ENCODE peak calls at places on chromosome 11, in nine cellular contexts. T is AG10803, N is BE2C, P is foreskin fibroblast, M is tibial nerve, B is neural progenitor cell, I is left ventricle myocardium inferior, S is astrocyte of the cerebellum, W is adrenal gland. Y is an unnamed sample.

GRCh38 chr11:1760351-1761109 is 3.2 kb downstream of the CTSD start:
- DNase-seq in T (peak), M (peak), W (peak), B (no peak), S (no peak), P (peak), N (no peak), I (peak), Y (no peak)

GRCh38 chr11:1667906-1668305 is 29.1 kb upstream of the KRTAP5-6 start:
- DNase-seq in I (no peak), T (no peak), S (no peak), N (no peak), P (no peak), W (peak), M (no peak), B (no peak), Y (no peak)

GRCh38 chr11:128520206-128520885 is 67.0 kb downstream of the ETS1 start:
- DNase-seq in T (no peak), S (no peak), W (no peak), B (no peak), I (no peak), N (no peak), M (no peak), P (no peak), Y (no peak)

GRCh38 chr11:70046089-70046488 is 32.0 kb upstream of the ANO1 start:
- DNase-seq in I (no peak), M (no peak), N (no peak), S (no peak), P (no peak), W (no peak), T (no peak), B (no peak), Y (no peak)

GRCh38 chr11:130624946-130625345 is 176.5 kb downstream of the ADAMTS15 start:
- DNase-seq in M (no peak), P (no peak), T (no peak), B (no peak), N (no peak), S (peak), W (no peak), I (no peak), Y (no peak)

GRCh38 chr11:134374171-134374570 is 37.9 kb downstream of the B3GAT1 start:
- DNase-seq in M (no peak), N (no peak), T (no peak), I (no peak), S (no peak), P (no peak), B (no peak), W (no peak), Y (no peak)

GRCh38 chr11:646214-646613 is 9.1 kb downstream of the DRD4 start:
- DNase-seq in B (no peak), N (no peak), P (no peak), I (no peak), W (no peak), S (no peak), T (no peak), M (no peak), Y (no peak)

GRCh38 chr11:58391879-58392278 is 14.8 kb downstream of the OR5B3 start:
- DNase-seq in M (no peak), N (no peak), P (peak), I (no peak), W (no peak), T (peak), S (no peak), B (no peak), Y (no peak)

GRCh38 chr11:70482529-70482917 is 84.2 kb downstream of the CTTN start:
- DNase-seq in T (no peak), P (no peak), B (no peak), N (no peak), W (no peak), S (no peak), I (peak), M (no peak), Y (no peak)

DNA sequence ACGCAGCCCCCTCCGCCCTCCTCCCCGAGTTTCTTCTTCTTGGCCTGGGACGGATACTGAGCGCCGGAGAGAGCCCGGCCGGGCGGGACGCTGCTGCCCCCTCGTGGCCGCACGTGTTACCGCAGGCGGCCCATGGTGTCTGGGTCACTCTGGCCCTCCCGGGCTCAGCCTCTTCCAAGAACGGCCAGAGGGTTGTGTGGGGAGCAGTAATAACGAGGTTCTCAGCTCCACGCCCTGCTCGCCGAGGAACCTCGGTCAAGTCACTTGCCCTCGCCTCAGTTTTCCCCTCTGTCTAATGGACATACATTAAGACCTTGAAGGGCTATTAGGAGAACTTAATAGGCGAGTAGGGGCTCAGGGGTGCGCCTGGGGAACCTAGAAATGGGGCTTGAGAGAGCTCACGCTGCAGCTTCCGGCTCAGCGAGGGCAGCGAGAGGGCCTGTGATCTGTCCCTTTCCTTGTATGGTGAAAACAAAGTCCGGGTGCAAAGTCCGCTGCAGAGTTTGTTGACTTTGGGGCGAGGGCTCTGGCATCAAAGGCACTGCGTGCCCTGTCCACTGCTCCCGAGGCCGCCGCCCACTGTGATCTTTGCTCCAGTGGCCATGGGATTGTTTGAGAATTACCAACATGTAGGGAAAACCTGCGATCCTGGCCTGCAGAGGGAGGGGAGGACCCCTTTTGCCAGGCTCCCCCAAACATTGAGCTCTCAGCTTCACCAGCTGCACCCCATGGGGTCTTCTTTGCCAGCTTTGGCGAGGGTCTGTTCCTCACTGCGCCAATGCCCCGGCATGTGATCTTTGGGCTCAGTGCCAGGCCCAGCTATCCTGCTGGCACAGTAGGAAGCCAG is 14.4 kb upstream of the LRP5 start:
- DNase-seq in P (peak), W (peak), T (peak), B (peak), N (peak), S (peak), I (peak), M (peak), Y (no peak)
- H3K4me3 ChIP-seq in P (no peak), W (no peak), T (peak), B (no peak), N (no peak), S (no peak), I (peak), M (no peak), Y (no peak)

GRCh38 chr11:121089566-121089965 is 11.5 kb upstream of the TECTA start:
- DNase-seq in S (no peak), I (no peak), W (no peak), N (no peak), B (no peak), T (no peak), P (no peak), M (no peak), Y (no peak)

GRCh38 chr11:121082670-121083069 is 18.4 kb upstream of the TECTA start:
- DNase-seq in I (no peak), S (no peak), W (no peak), P (peak), B (peak), T (peak), N (no peak), M (no peak), Y (no peak)

GRCh38 chr11:121090145-121090721 is 10.8 kb upstream of the TECTA start:
- DNase-seq in W (no peak), I (no peak), N (peak), T (no peak), P (no peak), B (no peak), S (no peak), M (no peak), Y (no peak)

GRCh38 chr11:121082219-121082618 is 18.8 kb upstream of the TECTA start:
- DNase-seq in M (no peak), N (no peak), T (no peak), S (no peak), I (no peak), B (no peak), W (no peak), P (no peak), Y (no peak)

DNA sequence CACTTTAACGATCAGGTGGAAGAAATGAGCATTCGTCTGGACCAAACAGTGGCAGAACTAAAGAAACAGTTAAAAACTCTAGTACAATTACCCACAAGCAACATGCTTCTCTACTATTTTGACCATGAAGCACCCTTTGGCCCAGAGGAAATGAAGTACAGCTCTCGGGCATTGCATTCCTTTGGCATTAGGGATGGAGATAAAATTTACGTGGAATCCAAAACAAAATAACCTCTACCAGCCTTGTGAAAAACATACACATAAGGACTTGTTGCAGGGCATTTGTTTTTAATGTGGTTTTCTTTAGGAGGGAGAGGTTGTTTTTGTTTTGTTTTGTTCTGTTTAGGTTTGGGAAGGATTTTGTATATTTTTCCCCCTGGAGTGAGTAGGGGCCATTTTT is 14.2 kb upstream of the TECTA start:
- DNase-seq in I (no peak), N (no peak), M (no peak), W (no peak), S (no peak), B (no peak), P (peak), T (peak), Y (no peak)
- H3K4me3 ChIP-seq in I (no peak), N (no peak), M (no peak), W (no peak), S (no peak), B (no peak), P (no peak), T (no peak), Y (no peak)

DNA sequence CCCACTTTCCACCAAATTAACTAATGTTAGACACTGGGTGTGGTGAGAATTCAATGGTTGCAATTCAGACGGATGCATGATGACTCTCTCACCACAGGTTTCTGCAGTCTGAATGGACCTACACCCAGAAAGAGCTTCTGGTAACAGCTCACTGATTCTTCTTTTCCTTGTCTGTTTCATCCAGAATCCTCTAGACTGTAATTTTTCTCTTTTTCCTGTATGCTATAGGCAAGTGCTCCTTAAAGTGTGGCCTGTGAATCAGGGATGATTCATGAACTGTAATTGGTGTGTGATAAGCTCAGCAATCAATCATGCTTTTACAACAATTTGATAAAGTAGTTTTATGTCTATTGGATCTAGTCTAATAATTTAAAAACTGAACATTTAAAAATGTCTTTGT is 18.0 kb downstream of the MMP10 start:
- DNase-seq in B (peak), S (no peak), T (peak), I (no peak), M (no peak), P (peak), W (no peak), N (no peak), Y (peak)
- H3K4me3 ChIP-seq in B (no peak), S (no peak), T (no peak), I (no peak), M (no peak), P (no peak), W (no peak), N (no peak), Y (no peak)

GRCh38 chr11:88301478-88302140 is 35.9 kb downstream of the CTSC start:
- DNase-seq in I (no peak), N (no peak), S (no peak), T (peak), B (no peak), M (no peak), P (peak), W (no peak), Y (no peak)

GRCh38 chr11:88303037-88303436 is 34.5 kb downstream of the CTSC start:
- DNase-seq in W (no peak), B (no peak), N (no peak), I (no peak), T (no peak), M (no peak), S (no peak), P (no peak), Y (no peak)

GRCh38 chr11:88297320-88298263 is 39.9 kb downstream of the CTSC start:
- DNase-seq in I (no peak), B (no peak), M (no peak), S (peak), W (no peak), T (no peak), P (no peak), N (no peak), Y (no peak)

GRCh38 chr11:88304352-88304751 is 33.2 kb downstream of the CTSC start:
- DNase-seq in M (no peak), I (no peak), S (no peak), P (no peak), W (no peak), N (no peak), T (no peak), B (no peak), Y (no peak)

GRCh38 chr11:88300888-88301477 is 36.6 kb downstream of the CTSC start:
- DNase-seq in N (no peak), I (no peak), W (no peak), T (no peak), S (no peak), M (no peak), B (peak), P (no peak), Y (no peak)
- H3K4me3 ChIP-seq in N (no peak), I (no peak), W (no peak), T (no peak), S (no peak), M (no peak), B (no peak), P (no peak), Y (no peak)

GRCh38 chr11:73405146-73405510 is 28.9 kb downstream of the RELT start:
- DNase-seq in T (no peak), P (no peak), S (no peak), N (no peak), I (no peak), B (no peak), M (no peak), W (no peak), Y (no peak)
- H3K4me3 ChIP-seq in T (no peak), P (no peak), S (no peak), N (no peak), I (no peak), B (no peak), M (no peak), W (no peak), Y (no peak)

DNA sequence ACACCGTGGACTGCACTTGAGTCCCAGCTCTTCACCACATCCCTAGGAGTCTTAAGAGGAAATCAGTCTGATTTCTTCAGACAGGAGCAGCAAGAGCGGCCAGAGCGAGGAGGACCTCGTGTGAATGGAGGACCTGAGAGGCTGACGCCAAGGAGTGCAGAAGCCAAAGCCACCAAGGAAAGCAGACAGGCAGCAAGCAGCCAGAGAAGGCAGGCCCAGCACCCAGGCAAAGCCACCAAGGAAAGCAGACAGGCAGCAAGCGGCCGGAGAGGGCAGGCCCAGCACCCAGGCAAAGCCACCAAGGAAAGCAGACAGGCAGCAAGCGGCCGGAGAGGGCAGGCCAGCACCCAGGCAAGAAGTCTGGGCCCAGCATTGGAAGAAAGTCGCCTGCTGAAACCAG is 11.8 kb downstream of the CYB561A3 start:
- DNase-seq in T (no peak), S (no peak), W (no peak), B (no peak), N (no peak), I (no peak), M (no peak), P (no peak), Y (no peak)
- H3K4me3 ChIP-seq in T (no peak), S (no peak), W (no peak), B (no peak), N (no peak), I (no peak), M (no peak), P (no peak), Y (no peak)

GRCh38 chr11:118645066-118645715 is 34.3 kb downstream of the TREH start:
- DNase-seq in M (no peak), I (no peak), P (no peak), N (no peak), W (no peak), T (no peak), B (no peak), S (no peak), Y (no peak)

GRCh38 chr11:118643995-118644345 is 35.5 kb downstream of the TREH start:
- DNase-seq in I (no peak), P (no peak), M (no peak), W (no peak), T (no peak), N (no peak), B (no peak), S (no peak), Y (no peak)

GRCh38 chr11:118648291-118648690 is 31.2 kb downstream of the TREH start:
- DNase-seq in I (no peak), N (no peak), T (no peak), B (no peak), S (no peak), M (no peak), W (no peak), P (no peak), Y (no peak)

GRCh38 chr11:118644496-118644895 is 35.0 kb downstream of the TREH start:
- DNase-seq in S (no peak), B (no peak), T (no peak), W (no peak), N (no peak), M (no peak), P (no peak), I (no peak), Y (no peak)

GRCh38 chr11:118646393-118646792 is 33.1 kb downstream of the TREH start:
- DNase-seq in B (no peak), S (no peak), W (no peak), P (no peak), N (no peak), M (no peak), I (no peak), T (no peak), Y (no peak)
- H3K4me3 ChIP-seq in B (no peak), S (no peak), W (no peak), P (no peak), N (no peak), M (no peak), I (no peak), T (no peak), Y (no peak)

DNA sequence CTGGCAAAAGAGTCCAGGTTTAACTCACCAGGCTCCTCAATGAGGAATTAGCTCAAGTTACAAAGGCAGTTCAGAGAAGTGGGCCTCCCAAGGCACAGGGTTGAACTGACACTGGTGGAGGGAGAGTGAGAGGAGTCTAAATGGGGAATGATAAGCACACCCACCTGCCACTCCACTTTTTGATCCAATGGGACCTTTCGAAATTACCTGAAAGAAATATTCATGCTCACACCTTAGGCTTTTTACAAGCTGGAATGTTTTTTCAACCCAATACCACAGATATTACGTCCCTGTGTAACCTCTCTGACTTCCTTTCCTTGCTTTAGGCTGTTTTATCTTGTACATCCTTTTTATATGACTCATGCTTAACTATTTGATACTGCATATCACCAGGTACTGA is 642.7 kb upstream of the TENM4 start:
- DNase-seq in N (no peak), T (no peak), M (no peak), I (no peak), P (no peak), W (no peak), S (no peak), B (no peak), Y (peak)
- H3K4me3 ChIP-seq in N (no peak), T (no peak), M (no peak), I (no peak), P (no peak), W (no peak), S (no peak), B (no peak), Y (no peak)

GRCh38 chr11:118320515-118320914 is 16.0 kb downstream of the CD3E start:
- DNase-seq in S (no peak), T (no peak), W (no peak), M (no peak), P (no peak), N (no peak), I (no peak), B (no peak), Y (no peak)

GRCh38 chr11:118318112-118319030 is 13.8 kb downstream of the CD3E start:
- DNase-seq in M (no peak), W (no peak), I (no peak), P (no peak), B (no peak), N (no peak), T (no peak), S (no peak), Y (no peak)

GRCh38 chr11:118321386-118322082 is 17.0 kb downstream of the CD3E start:
- DNase-seq in P (no peak), T (no peak), B (no peak), N (no peak), I (no peak), M (no peak), W (no peak), S (no peak), Y (no peak)

GRCh38 chr11:118322721-118323120 is 18.2 kb downstream of the CD3E start:
- DNase-seq in S (no peak), T (no peak), B (no peak), P (no peak), W (no peak), I (no peak), N (no peak), M (no peak), Y (no peak)

DNA sequence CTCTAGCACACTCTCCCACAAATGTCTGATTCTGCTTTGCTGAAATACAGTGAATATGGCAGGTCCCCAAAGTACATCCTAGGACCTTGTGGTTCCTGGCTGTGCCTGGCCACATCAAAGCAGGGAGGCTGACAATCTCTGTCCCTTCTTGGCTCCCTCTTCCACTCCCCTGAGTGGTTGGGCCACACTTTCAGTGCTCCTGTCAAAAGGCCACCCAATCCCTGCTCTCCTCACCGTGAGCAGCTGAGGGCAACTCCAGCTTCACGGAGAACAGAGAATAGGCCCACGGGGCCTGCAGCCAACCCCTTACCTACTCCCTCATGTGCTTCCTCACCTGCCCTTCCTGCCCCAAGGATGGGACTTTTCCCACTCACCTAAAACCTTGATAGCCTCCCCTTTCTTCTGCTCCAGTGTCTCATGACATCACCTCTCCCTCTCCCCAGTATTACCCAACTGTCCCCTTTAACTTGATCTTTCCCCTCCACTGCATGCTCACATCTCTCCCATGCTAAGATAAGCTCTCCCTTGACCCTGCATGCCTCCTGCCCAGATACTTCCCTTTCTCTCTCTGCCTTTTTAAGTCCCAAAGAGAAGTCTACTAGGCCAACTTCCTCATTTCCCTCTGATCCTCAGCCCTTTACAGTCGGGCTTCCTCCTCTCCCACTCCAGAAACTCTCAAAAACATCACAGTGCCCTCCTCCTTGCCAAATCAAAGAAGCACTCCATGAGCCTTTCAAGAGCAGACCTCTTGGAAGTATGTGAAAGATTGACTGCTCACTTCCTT is 14.7 kb downstream of the CD3E start:
- DNase-seq in W (no peak), N (no peak), P (no peak), I (no peak), M (no peak), S (no peak), T (no peak), B (no peak), Y (no peak)
- H3K4me3 ChIP-seq in W (no peak), N (no peak), P (no peak), I (no peak), M (no peak), S (no peak), T (no peak), B (no peak), Y (no peak)